ENCODE peak calls at places on chromosomes 13 and 19, in five cellular contexts. N is fibroblast of lung, P is OCI-LY7, F is mesenchymal stem cell, V is MM.1S. Y is an unnamed sample.

GRCh38 chr19:8174706-8175105 is 25.3 kb upstream of the FBN3 start:
- DNase-seq in N (peak), P (no peak), F (no peak), V (no peak), Y (no peak)

GRCh38 chr13:82962422-82962821 is 919.9 kb downstream of the SLITRK1 start:
- DNase-seq in N (peak), P (no peak), F (no peak), V (no peak), Y (no peak)

GRCh38 chr19:18490719-18491118 is 31.2 kb downstream of the ELL start:
- DNase-seq in N (no peak), P (no peak), F (no peak), V (no peak), Y (no peak)

GRCh38 chr19:6172074-6172863 is 36.8 kb downstream of the ACSBG2 start:
- DNase-seq in N (no peak), P (no peak), F (no peak), V (no peak), Y (no peak)

GRCh38 chr13:45511310-45512147 is 46.8 kb downstream of the COG3 start:
- DNase-seq in N (peak), P (peak), F (peak), V (peak), Y (peak)

GRCh38 chr19:29926801-29927200 is 15.2 kb upstream of the URI1 start:
- DNase-seq in N (no peak), P (no peak), F (no peak), V (no peak), Y (no peak)

GRCh38 chr19:49587227-49587626 is 3.8 kb upstream of the PRR12 start:
- DNase-seq in N (no peak), P (no peak), F (no peak), V (no peak), Y (no peak)

GRCh38 chr19:28977826-28978225 is 235.1 kb downstream of the UQCRFS1 start:
- DNase-seq in N (no peak), P (no peak), F (no peak), V (no peak), Y (no peak)

GRCh38 chr19:55113570-55114039 is 3.8 kb downstream of the PPP1R12C start:
- DNase-seq in N (peak), P (peak), F (peak), V (no peak), Y (peak)

GRCh38 chr13:20492641-20493040 is 33.0 kb downstream of the CRYL1 start:
- DNase-seq in N (peak), P (peak), F (peak), V (no peak), Y (no peak)

GRCh38 chr19:41341669-41342490 is 11.8 kb downstream of the TGFB1 start:
- DNase-seq in N (no peak), P (no peak), F (no peak), V (no peak), Y (no peak)

GRCh38 chr13:99122171-99122570 is 78.5 kb upstream of the UBAC2 start:
- DNase-seq in N (no peak), P (no peak), F (no peak), V (no peak), Y (no peak)

GRCh38 chr13:99123101-99124045 is 77.3 kb upstream of the UBAC2 start:
- DNase-seq in N (peak), P (no peak), F (peak), V (no peak), Y (no peak)

GRCh38 chr13:99125335-99125915 is 75.2 kb upstream of the UBAC2 start:
- DNase-seq in N (no peak), P (no peak), F (no peak), V (no peak), Y (no peak)

GRCh38 chr13:99124695-99125334 is 75.8 kb upstream of the UBAC2 start:
- DNase-seq in N (peak), P (peak), F (peak), V (no peak), Y (no peak)

DNA sequence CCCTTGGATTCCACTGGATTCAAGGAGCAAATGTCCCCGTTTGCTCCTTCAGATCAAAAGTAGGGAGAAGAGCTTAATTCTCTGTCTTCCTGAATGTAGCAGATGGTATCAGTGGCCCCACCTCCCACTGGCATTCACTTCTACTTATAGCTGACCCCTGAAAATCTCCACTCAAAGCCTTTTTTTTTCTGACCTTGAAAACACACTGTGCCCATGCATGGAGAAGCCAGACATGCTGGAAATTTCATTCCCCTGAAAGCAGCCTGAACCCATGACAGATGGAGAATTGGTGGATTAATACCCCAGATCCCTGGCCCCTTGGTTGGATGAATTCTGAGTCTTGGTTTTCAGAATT is 76.6 kb upstream of the UBAC2 start:
- DNase-seq in N (no peak), P (no peak), F (no peak), V (no peak), Y (no peak)
- H2AFZ ChIP-seq in N (no peak), P (no peak), F (no peak), V (no peak), Y (no peak)

GRCh38 chr13:30105381-30105780 is 202.0 kb downstream of the KATNAL1 start:
- DNase-seq in N (no peak), P (no peak), F (no peak), V (no peak), Y (no peak)
- H2AFZ ChIP-seq in N (no peak), P (no peak), F (no peak), V (no peak), Y (no peak)

GRCh38 chr19:1312732-1313694 is 27.3 kb downstream of the EFNA2 start:
- DNase-seq in N (peak), P (no peak), F (peak), V (no peak), Y (no peak)

GRCh38 chr19:1316466-1316865 is 30.8 kb downstream of the EFNA2 start:
- DNase-seq in N (no peak), P (no peak), F (no peak), V (no peak), Y (no peak)

GRCh38 chr19:1317274-1317673 is 31.6 kb downstream of the EFNA2 start:
- DNase-seq in N (no peak), P (no peak), F (no peak), V (no peak), Y (no peak)

GRCh38 chr19:1313695-1314613 is 28.3 kb downstream of the EFNA2 start:
- DNase-seq in N (no peak), P (no peak), F (no peak), V (no peak), Y (peak)

DNA sequence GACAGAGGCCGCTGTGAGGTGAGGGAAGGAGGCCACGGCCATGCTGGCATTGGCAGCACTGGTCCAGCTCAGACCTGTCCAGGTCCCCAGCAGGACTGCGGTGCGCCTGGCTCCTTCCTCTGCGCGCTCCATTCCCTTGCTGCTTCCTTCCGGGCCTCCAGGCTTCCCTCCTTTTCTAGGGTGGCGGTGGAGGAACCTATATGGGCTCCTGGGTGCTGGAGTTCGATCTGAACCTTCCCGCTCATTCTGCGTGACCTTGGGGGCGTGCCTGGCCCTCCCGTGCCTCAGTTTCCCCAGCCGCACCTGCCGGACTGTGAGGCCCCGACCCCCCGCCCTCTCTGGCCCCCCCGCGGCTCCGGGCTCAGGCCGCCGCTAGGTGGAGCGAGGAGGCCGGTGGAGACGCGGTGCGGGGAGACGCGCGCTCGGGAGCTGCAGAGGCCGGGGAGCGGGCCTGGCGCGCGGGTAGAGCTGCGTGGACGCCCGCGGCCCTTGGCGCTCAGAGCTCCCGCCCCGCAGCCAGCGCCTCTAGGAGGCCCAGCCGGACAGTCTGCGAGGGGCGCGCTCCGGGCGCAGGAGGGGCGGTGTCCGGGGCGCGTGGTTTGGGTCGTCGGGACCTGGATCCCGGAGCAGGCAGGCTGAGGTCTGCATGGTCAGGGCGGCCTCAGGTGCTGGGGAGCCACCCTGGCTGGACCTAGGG is 29.9 kb downstream of the EFNA2 start:
- DNase-seq in N (peak), P (no peak), F (peak), V (peak), Y (peak)
- H2AFZ ChIP-seq in N (no peak), P (no peak), F (no peak), V (no peak), Y (no peak)

GRCh38 chr19:2578391-2578826 is 102.5 kb downstream of the GADD45B start:
- DNase-seq in N (peak), P (no peak), F (peak), V (no peak), Y (no peak)

GRCh38 chr19:2578911-2579677 is 103.2 kb downstream of the GADD45B start:
- DNase-seq in N (peak), P (no peak), F (peak), V (no peak), Y (peak)

GRCh38 chr19:2575734-2576481 is 100.0 kb downstream of the GADD45B start:
- DNase-seq in N (no peak), P (no peak), F (peak), V (no peak), Y (no peak)

GRCh38 chr19:2579678-2580280 is 103.9 kb downstream of the GADD45B start:
- DNase-seq in N (no peak), P (no peak), F (no peak), V (no peak), Y (no peak)

GRCh38 chr19:2577722-2578335 is 101.9 kb downstream of the GADD45B start:
- DNase-seq in N (no peak), P (no peak), F (no peak), V (no peak), Y (no peak)
- H2AFZ ChIP-seq in N (no peak), P (no peak), F (no peak), V (no peak), Y (no peak)

DNA sequence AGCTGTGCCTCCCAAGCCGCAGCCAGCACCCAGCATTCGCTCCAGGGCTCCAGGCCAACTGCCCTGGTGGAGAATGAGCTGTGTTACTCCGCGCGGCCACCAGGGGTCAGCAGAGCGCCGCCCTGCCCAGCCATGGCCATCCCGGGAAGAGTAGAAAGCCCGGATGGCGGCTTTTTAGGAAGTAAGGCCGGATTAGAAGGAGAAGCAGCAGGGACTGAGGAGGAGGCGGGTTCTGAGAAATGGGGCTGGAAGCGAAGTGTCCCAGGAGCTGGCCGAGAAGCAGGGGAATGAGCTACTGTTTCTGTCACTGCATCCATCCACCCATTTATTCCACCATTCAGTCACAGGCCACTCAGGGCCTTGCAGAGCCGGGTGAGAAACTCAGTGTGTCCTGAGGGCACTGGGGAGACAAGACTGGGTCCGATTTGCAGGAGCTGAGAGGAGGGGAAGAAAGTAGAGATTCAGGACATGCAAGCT is 6.6 kb upstream of the NPAS1 start:
- DNase-seq in N (peak), P (peak), F (peak), V (peak), Y (peak)
- H2AFZ ChIP-seq in N (peak), P (peak), F (peak), V (peak), Y (peak)

Y was measured in Karpas-422.